ENCODE peak calls at places on chromosomes 4 and X, in four cellular contexts. V is hippocampal formation, B is endothelial cell, Z is cardiac fibroblast. Q is an unnamed sample.

GRCh38 chr4:5908836-5909235 is 15.9 kb upstream of the CRMP1 start:
- DNase-seq in V (no peak), B (peak), Z (no peak), Q (no peak)

GRCh38 chrX:16222123-16222522 is 54.8 kb downstream of the MAGEB17 start:
- DNase-seq in V (no peak), B (no peak), Z (peak), Q (peak)

GRCh38 chr4:3877868-3878267 is 111.7 kb downstream of the ADRA2C start:
- DNase-seq in V (no peak), B (no peak), Z (no peak), Q (no peak)

GRCh38 chr4:168659971-168660465 is 163.2 kb downstream of the PALLD start:
- DNase-seq in V (no peak), B (no peak), Z (no peak), Q (no peak)

GRCh38 chr4:146932111-146932510 is 13.6 kb downstream of the TTC29 start:
- DNase-seq in V (no peak), B (no peak), Z (no peak), Q (peak)

GRCh38 chrX:120428309-120428708 is 40.8 kb downstream of the LAMP2 start:
- DNase-seq in V (no peak), B (no peak), Z (peak), Q (peak)

GRCh38 chr4:119010909-119011606 is 122.4 kb downstream of the SYNPO2 start:
- DNase-seq in V (no peak), B (no peak), Z (peak), Q (peak)

GRCh38 chr4:47705326-47705981 is 132.4 kb downstream of the CORIN start:
- DNase-seq in V (no peak), B (no peak), Z (peak), Q (peak)

GRCh38 chr4:135240796-135241195 is 1039.2 kb upstream of the PABPC4L start:
- DNase-seq in V (no peak), B (no peak), Z (peak), Q (peak)

GRCh38 chr4:48194986-48195773 is 61.1 kb upstream of the TXK start:
- DNase-seq in V (no peak), B (no peak), Z (no peak), Q (peak)

GRCh38 chr4:149961876-149962597 is 116.2 kb upstream of the DCLK2 start:
- DNase-seq in V (no peak), B (no peak), Z (peak), Q (peak)

GRCh38 chr4:153560918-153561317 is 94.8 kb downstream of the TMEM131L start:
- DNase-seq in V (no peak), B (no peak), Z (no peak), Q (peak)

GRCh38 chrX:106932492-106932923 is 12.3 kb downstream of the CLDN2 start:
- DNase-seq in V (no peak), B (no peak), Z (peak), Q (peak)

GRCh38 chrX:114611018-114611619 is 27.2 kb downstream of the HTR2C start:
- DNase-seq in V (peak), B (peak), Z (peak), Q (peak)

GRCh38 chr4:182832352-182833120 is 84.7 kb downstream of the DCTD start:
- DNase-seq in V (peak), B (no peak), Z (no peak), Q (no peak)

GRCh38 chrX:117274943-117275342 is 812.2 kb upstream of the CT83 start:
- DNase-seq in V (no peak), B (no peak), Z (no peak), Q (no peak)

GRCh38 chrX:75229774-75230173 is 44.1 kb upstream of the UPRT start:
- DNase-seq in V (no peak), B (no peak), Z (no peak), Q (no peak)

GRCh38 chr4:139763668-139764067 is 98.0 kb downstream of the MGST2 start:
- DNase-seq in V (peak), B (no peak), Z (peak), Q (no peak)

GRCh38 chr4:184370711-184371389 is 103.5 kb downstream of the IRF2 start:
- DNase-seq in V (no peak), B (no peak), Z (peak), Q (peak)

GRCh38 chrX:38117485-38117884 is 103.2 kb downstream of the SRPX start:
- DNase-seq in V (no peak), B (no peak), Z (peak), Q (peak)

GRCh38 chr4:1216076-1216614 is 32.8 kb downstream of the CTBP1 start:
- DNase-seq in V (no peak), B (no peak), Z (no peak), Q (no peak)